ENCODE peak calls at places on chromosome 20, in seven cellular contexts. Y is ELR; P is effector memory CD4-positive, alpha-beta T cell; I is B cell; H is activated naive CD4-positive, alpha-beta T cell; E is tibial nerve; M is activated gamma-delta T cell treated with Interleukin-2 at 50 U/mL for 16 hours. T is an unnamed sample.

GRCh38 chr20:59385461-59385860 is 85.0 kb downstream of the EDN3 start:
- DNase-seq in E (no peak), I (no peak), P (no peak), Y (no peak), H (no peak), M (no peak), T (no peak)

GRCh38 chr20:62723351-62723750 is 14.7 kb downstream of the NTSR1 start:
- DNase-seq in P (no peak), M (no peak), H (no peak), I (no peak), E (no peak), Y (peak), T (no peak)

GRCh38 chr20:11018668-11019170 is 344.9 kb upstream of the JAG1 start:
- DNase-seq in I (no peak), P (no peak), H (no peak), M (no peak), Y (no peak), E (no peak), T (no peak)

GRCh38 chr20:52379723-52380336 is 188.3 kb upstream of the ZFP64 start:
- DNase-seq in M (peak), H (no peak), I (peak), E (peak), P (no peak), Y (peak), T (no peak)

GRCh38 chr20:58064411-58065010 is 163.9 kb downstream of the ANKRD60 start:
- DNase-seq in M (no peak), H (no peak), P (no peak), E (no peak), I (no peak), Y (no peak), T (peak)

GRCh38 chr20:61731363-61732181 is 334.1 kb downstream of the TAF4 start:
- DNase-seq in H (no peak), E (no peak), Y (peak), I (no peak), P (no peak), M (no peak), T (no peak)

GRCh38 chr20:38226553-38226952 is 34.0 kb downstream of the KIAA1755 start:
- DNase-seq in H (no peak), E (no peak), Y (no peak), I (no peak), M (no peak), P (no peak), T (no peak)

GRCh38 chr20:21182832-21183563 is 57.1 kb downstream of the KIZ start:
- DNase-seq in I (no peak), P (no peak), M (no peak), E (no peak), Y (peak), H (no peak), T (no peak)

GRCh38 chr20:23875606-23876237 is 3.8 kb downstream of the CST5 start:
- DNase-seq in M (no peak), E (no peak), P (no peak), Y (no peak), I (no peak), H (no peak), T (no peak)

GRCh38 chr20:48933017-48933766 is 11.7 kb downstream of the ARFGEF2 start:
- DNase-seq in Y (no peak), H (no peak), I (no peak), P (no peak), M (no peak), E (no peak), T (no peak)

GRCh38 chr20:9837634-9838033 is 1.2 kb downstream of the PAK5 start:
- DNase-seq in E (no peak), Y (no peak), H (no peak), I (no peak), P (no peak), M (no peak), T (no peak)

GRCh38 chr20:41573955-41574354 is 44.2 kb downstream of the CHD6 start:
- DNase-seq in Y (no peak), H (no peak), M (no peak), P (no peak), E (no peak), I (no peak), T (no peak)

GRCh38 chr20:57716202-57716601 is 6.4 kb upstream of the PMEPA1 start:
- DNase-seq in Y (peak), P (no peak), H (no peak), M (no peak), I (no peak), E (no peak), T (no peak)

GRCh38 chr20:32945710-32946221 is 58.5 kb downstream of the SUN5 start:
- DNase-seq in M (no peak), P (no peak), Y (peak), I (no peak), H (no peak), E (no peak), T (no peak)

GRCh38 chr20:20130399-20130798 is 78.1 kb downstream of the CFAP61 start:
- DNase-seq in Y (peak), H (no peak), M (no peak), E (no peak), I (no peak), P (no peak), T (no peak)

GRCh38 chr20:58852559-58853271 is at the start of gene GNAS:
- DNase-seq in I (no peak), E (peak), H (no peak), M (no peak), P (no peak), Y (peak), T (no peak)

GRCh38 chr20:16485406-16485805 is 87.8 kb downstream of the KIF16B start:
- DNase-seq in Y (no peak), H (no peak), I (no peak), E (no peak), M (no peak), P (no peak), T (no peak)

GRCh38 chr20:364905-365794 is 15.4 kb upstream of the TRIB3 start:
- DNase-seq in H (no peak), I (no peak), E (no peak), Y (peak), P (no peak), M (no peak), T (no peak)

GRCh38 chr20:46128310-46129151 is 10.4 kb downstream of the CD40 start:
- DNase-seq in P (no peak), I (peak), H (no peak), E (peak), M (no peak), Y (peak), T (no peak)

GRCh38 chr20:51042657-51043247 is 19.8 kb upstream of the KCNG1 start:
- DNase-seq in H (no peak), P (no peak), E (no peak), Y (peak), M (no peak), I (no peak), T (no peak)

GRCh38 chr20:33909331-33909921 is 84.3 kb upstream of the RALY start:
- DNase-seq in H (no peak), E (no peak), Y (peak), I (no peak), P (no peak), M (no peak), T (peak)

GRCh38 chr20:48619126-48620101 is 208.4 kb downstream of the PREX1 start:
- DNase-seq in Y (no peak), H (no peak), I (no peak), E (no peak), M (no peak), P (no peak), T (no peak)

GRCh38 chr20:62030357-62030756 is 35.3 kb downstream of the TAF4 start:
- DNase-seq in P (no peak), I (no peak), Y (no peak), M (no peak), H (no peak), E (no peak), T (no peak)